ENCODE peak calls at places on chromosomes 13 and 19, in eight cellular contexts. K is lung, W is foreskin melanocyte, U is T-cell, H is cerebellum, B is HT-29, S is 8988T, Z is GM03348. E is an unnamed sample.

GRCh38 chr13:29193083-29193482 is 372.9 kb downstream of the MTUS2 start:
- DNase-seq in K (no peak), W (no peak), U (no peak), H (no peak), B (no peak), S (no peak), Z (no peak), E (peak; percentile 19)

GRCh38 chr13:98033277-98034247 is 80.1 kb downstream of the IPO5 start:
- DNase-seq in K (no peak), W (peak; percentile 42), U (no peak), H (peak; percentile 20), B (peak; percentile 83), S (no peak), Z (peak; percentile 74), E (peak; percentile 59)

GRCh38 chr13:32829269-32829668 is 187.0 kb upstream of the KL start:
- DNase-seq in K (no peak), W (no peak), U (no peak), H (no peak), B (no peak), S (no peak), Z (no peak), E (no peak)

GRCh38 chr13:40445557-40445990 is 220.9 kb downstream of the FOXO1 start:
- DNase-seq in K (no peak), W (no peak), U (no peak), H (no peak), B (no peak), S (no peak), Z (no peak), E (peak; percentile 76)

GRCh38 chr13:64912141-64912540 is 2318.0 kb downstream of the PCDH9 start:
- DNase-seq in K (no peak), W (peak; percentile 5), U (no peak), H (no peak), B (no peak), S (no peak), Z (no peak), E (no peak)

GRCh38 chr13:77143325-77143907 is 116.5 kb upstream of the FBXL3 start:
- DNase-seq in K (no peak), W (no peak), U (no peak), H (no peak), B (peak; percentile 80), S (no peak), Z (no peak), E (no peak)

GRCh38 chr19:17938092-17938845 is 5.5 kb downstream of the CCDC124 start:
- DNase-seq in K (peak; percentile 74), W (peak; percentile 81), U (peak; percentile 82), H (peak; percentile 81), B (peak; percentile 62), S (peak; percentile 98), Z (peak; percentile 93), E (peak; percentile 99)

GRCh38 chr13:41465215-41465907 is 8.0 kb downstream of the RGCC start:
- DNase-seq in K (peak; percentile 45), W (no peak), U (peak; percentile 89), H (no peak), B (no peak), S (no peak), Z (peak; percentile 74), E (peak; percentile 95)

GRCh38 chr13:77580748-77581147 is 45.2 kb downstream of the SCEL start:
- DNase-seq in K (no peak), W (no peak), U (no peak), H (peak; percentile 36), B (no peak), S (no peak), Z (no peak), E (no peak)

GRCh38 chr19:1823020-1823419 is 10.9 kb upstream of the ATP8B3 start:
- DNase-seq in K (no peak), W (no peak), U (no peak), H (no peak), B (no peak), S (no peak), Z (no peak), E (peak; percentile 92)

GRCh38 chr13:51666316-51666715 is 82.1 kb downstream of the WDFY2 start:
- DNase-seq in K (no peak), W (no peak), U (no peak), H (no peak), B (no peak), S (no peak), Z (no peak), E (no peak)

GRCh38 chr13:80341771-80342271 is 895 bp upstream of the SPRY2 start:
- DNase-seq in K (peak; percentile 71), W (no peak), U (no peak), H (peak; percentile 59), B (peak; percentile 71), S (peak; percentile 29), Z (peak; percentile 27), E (peak; percentile 85)

GRCh38 chr19:7636691-7637373 is at the start of gene STXBP2:
- DNase-seq in K (peak; percentile 87), W (no peak), U (peak; percentile 97), H (no peak), B (peak; percentile 76), S (peak; percentile 91), Z (no peak), E (peak; percentile 86)

GRCh38 chr19:37925212-37925611 is 18.2 kb downstream of the SIPA1L3 start:
- DNase-seq in K (no peak), W (no peak), U (no peak), H (no peak), B (no peak), S (no peak), Z (no peak), E (no peak)

GRCh38 chr19:4709440-4710280 is 14.0 kb downstream of the DPP9 start:
- DNase-seq in K (no peak), W (peak; percentile 83), U (no peak), H (no peak), B (no peak), S (no peak), Z (no peak), E (peak; percentile 83)

GRCh38 chr13:97911311-97912138 is 42.0 kb upstream of the IPO5 start:
- DNase-seq in K (no peak), W (no peak), U (no peak), H (no peak), B (peak; percentile 64), S (peak; percentile 33), Z (peak; percentile 39), E (peak; percentile 50)

GRCh38 chr19:52626915-52627314 is 11.2 kb downstream of the ZNF83 start:
- DNase-seq in K (no peak), W (no peak), U (no peak), H (no peak), B (no peak), S (no peak), Z (no peak), E (no peak)

GRCh38 chr13:37127706-37128241 is 22.3 kb upstream of the CSNK1A1L start:
- DNase-seq in K (no peak), W (peak; percentile 44), U (no peak), H (no peak), B (no peak), S (no peak), Z (peak; percentile 62), E (peak; percentile 79)

GRCh38 chr13:47945738-47946137 is 55.3 kb downstream of the SUCLA2 start:
- DNase-seq in K (no peak), W (no peak), U (no peak), H (no peak), B (no peak), S (no peak), Z (peak; percentile 58), E (no peak)

GRCh38 chr19:15575406-15575805 is 39.6 kb upstream of the CYP4F8 start:
- DNase-seq in K (no peak), W (no peak), U (no peak), H (no peak), B (no peak), S (no peak), Z (no peak), E (no peak)

GRCh38 chr13:57409121-57409520 is 222.4 kb upstream of the PCDH17 start:
- DNase-seq in K (no peak), W (no peak), U (no peak), H (no peak), B (no peak), S (no peak), Z (no peak), E (no peak)

GRCh38 chr13:36713842-36714241 is 40.0 kb downstream of the SERTM1 start:
- DNase-seq in K (no peak), W (no peak), U (no peak), H (no peak), B (no peak), S (no peak), Z (no peak), E (no peak)

GRCh38 chr13:98026457-98026857 is 73.0 kb downstream of the IPO5 start:
- DNase-seq in K (no peak), W (no peak), U (no peak), H (no peak), B (no peak), S (no peak), Z (peak; percentile 18), E (no peak)

GRCh38 chr19:16076958-16077611 is 790 bp downstream of the TPM4 start:
- DNase-seq in K (no peak), W (no peak), U (peak; percentile 30), H (peak; percentile 71), B (no peak), S (no peak), Z (peak; percentile 63), E (no peak)

GRCh38 chr13:66312312-66313087 is 917.6 kb downstream of the PCDH9 start:
- DNase-seq in K (no peak), W (no peak), U (no peak), H (no peak), B (peak; percentile 35), S (no peak), Z (peak; percentile 17), E (peak; percentile 38)

GRCh38 chr13:46369506-46370268 is 17.4 kb downstream of the RUBCNL start:
- DNase-seq in K (no peak), W (no peak), U (no peak), H (no peak), B (no peak), S (no peak), Z (peak; percentile 79), E (peak; percentile 82)

GRCh38 chr19:5823579-5824281 is 15.8 kb downstream of the FUT6 start:
- DNase-seq in K (no peak), W (no peak), U (no peak), H (no peak), B (peak; percentile 68), S (peak; percentile 63), Z (peak; percentile 33), E (peak; percentile 78)

GRCh38 chr19:37990362-37990761 is 83.4 kb downstream of the SIPA1L3 start:
- DNase-seq in K (peak; percentile 47), W (no peak), U (no peak), H (peak; percentile 15), B (no peak), S (no peak), Z (no peak), E (no peak)

GRCh38 chr19:48537541-48537940 is 14.4 kb upstream of the SULT2B1 start:
- DNase-seq in K (no peak), W (no peak), U (no peak), H (no peak), B (no peak), S (no peak), Z (no peak), E (no peak)

GRCh38 chr19:46056536-46056935 is 15.7 kb upstream of the IGFL4 start:
- DNase-seq in K (no peak), W (peak; percentile 85), U (no peak), H (no peak), B (peak; percentile 76), S (no peak), Z (no peak), E (no peak)

GRCh38 chr19:4014541-4015491 is 7.3 kb downstream of the PIAS4 start:
- DNase-seq in K (no peak), W (no peak), U (peak; percentile 49), H (peak; percentile 83), B (no peak), S (no peak), Z (no peak), E (peak; percentile 68)

GRCh38 chr13:29956771-29957170 is 106.4 kb upstream of the UBL3 start:
- DNase-seq in K (no peak), W (no peak), U (no peak), H (no peak), B (no peak), S (no peak), Z (no peak), E (no peak)

GRCh38 chr13:109610517-109610916 is 175.9 kb downstream of the IRS2 start:
- DNase-seq in K (peak; percentile 32), W (no peak), U (peak; percentile 51), H (no peak), B (peak; percentile 60), S (no peak), Z (no peak), E (no peak)

GRCh38 chr13:110415669-110416068 is 108.6 kb downstream of the COL4A2 start:
- DNase-seq in K (no peak), W (no peak), U (no peak), H (no peak), B (peak; percentile 70), S (peak; percentile 35), Z (no peak), E (no peak)

E was measured in osteoblast.